ENCODE peak calls at places on chromosomes 11 and 22, in four cellular contexts. X, S, O and Y are unnamed samples.

GRCh38 chr11:114088216-114088615 is 28.7 kb downstream of the ZBTB16 start:
- DNase-seq in X (no peak), S (no peak), O (no peak), Y (no peak)

GRCh38 chr22:30233582-30233981 is 13.0 kb downstream of the LIF start:
- DNase-seq in S (no peak), O (no peak), X (no peak), Y (no peak)

GRCh38 chr22:19336133-19337075 is 44.9 kb upstream of the CLTCL1 start:
- DNase-seq in X (no peak), O (no peak), S (no peak), Y (no peak)

GRCh38 chr11:11081786-11082185 is 223.9 kb upstream of the ZBED5 start:
- DNase-seq in O (no peak), S (no peak), X (no peak), Y (no peak)

GRCh38 chr11:1832181-1832988 is 2.4 kb upstream of the SYT8 start:
- DNase-seq in X (peak), O (peak), S (peak), Y (peak)

GRCh38 chr11:110712643-110713468 is 619 bp upstream of the ARHGAP20 start:
- DNase-seq in S (no peak), O (no peak), X (no peak), Y (no peak)

GRCh38 chr11:109967121-109967520 is 126.1 kb upstream of the ZC3H12C start:
- DNase-seq in O (no peak), X (no peak), S (no peak), Y (no peak)

GRCh38 chr22:49462291-49462690 is 365.4 kb downstream of the BRD1 start:
- DNase-seq in X (no peak), O (no peak), S (no peak), Y (no peak)

GRCh38 chr11:35139883-35140282 is 912 bp downstream of the CD44 start:
- DNase-seq in O (no peak), X (no peak), S (no peak), Y (no peak)

GRCh38 chr22:30490399-30490798 is 15.1 kb downstream of the SEC14L4 start:
- DNase-seq in X (no peak), O (no peak), S (no peak), Y (no peak)

GRCh38 chr11:19735512-19735911 is 22.9 kb downstream of the NAV2 start:
- DNase-seq in X (no peak), O (no peak), S (no peak), Y (no peak)

GRCh38 chr11:117034901-117035300 is 63.3 kb downstream of the SIK3 start:
- DNase-seq in S (no peak), X (no peak), O (no peak), Y (no peak)

GRCh38 chr11:28939381-28939780 is 831.2 kb downstream of the METTL15 start:
- DNase-seq in X (no peak), O (no peak), S (no peak), Y (no peak)

GRCh38 chr11:72821920-72822799 is 7.9 kb downstream of the ATG16L2 start:
- DNase-seq in X (peak), O (peak), S (peak), Y (peak)

GRCh38 chr11:111452146-111452545 is 60.0 kb downstream of the BTG4 start:
- DNase-seq in O (no peak), X (no peak), S (no peak), Y (no peak)

GRCh38 chr11:2810401-2811205 is 75.0 kb downstream of the CDKN1C start:
- DNase-seq in S (no peak), X (no peak), O (no peak), Y (no peak)

GRCh38 chr22:39547587-39547947 is 15.0 kb upstream of the RPS19BP1 start:
- DNase-seq in X (no peak), S (no peak), O (no peak), Y (no peak)

GRCh38 chr22:20964090-20964798 is 2.8 kb upstream of the AIFM3 start:
- DNase-seq in X (no peak), O (no peak), S (no peak), Y (no peak)

GRCh38 chr11:72113170-72113808 is 794 bp upstream of the ANAPC15 start:
- DNase-seq in S (no peak), X (no peak), O (no peak), Y (no peak)

GRCh38 chr11:120819003-120819402 is 204.9 kb upstream of the TBCEL start:
- DNase-seq in S (no peak), X (no peak), O (no peak), Y (no peak)

GRCh38 chr22:44261861-44262595 is 50.7 kb downstream of the SHISAL1 start:
- DNase-seq in X (no peak), S (no peak), O (no peak), Y (no peak)

GRCh38 chr11:95937358-95937757 is 13.5 kb upstream of the MTMR2 start:
- DNase-seq in X (no peak), S (no peak), O (no peak), Y (no peak)

GRCh38 chr11:114061053-114062049 is 1.8 kb downstream of the ZBTB16 start:
- DNase-seq in O (no peak), S (no peak), X (no peak), Y (no peak)

GRCh38 chr22:33842421-33843094 is 77.7 kb downstream of the LARGE1 start:
- DNase-seq in S (no peak), X (no peak), O (no peak), Y (no peak)

GRCh38 chr22:22887621-22888503 is at the start of gene IGLL5:
- DNase-seq in S (no peak), O (no peak), X (no peak), Y (no peak)

GRCh38 chr11:130653838-130654601 is 205.6 kb downstream of the ADAMTS15 start:
- DNase-seq in O (peak), X (no peak), S (peak), Y (no peak)

GRCh38 chr11:59224419-59224928 is 11.7 kb upstream of the MPEG1 start:
- DNase-seq in S (no peak), X (no peak), O (no peak), Y (no peak)

GRCh38 chr11:44036811-44037657 is 10.7 kb upstream of the ACCSL start:
- DNase-seq in S (peak), X (no peak), O (peak), Y (peak)

GRCh38 chr11:131944709-131945108 is 574.3 kb downstream of the NTM start:
- DNase-seq in S (no peak), O (no peak), X (no peak), Y (no peak)

GRCh38 chr11:77142091-77142975 is 14.3 kb downstream of the MYO7A start:
- DNase-seq in X (no peak), O (no peak), S (no peak), Y (no peak)

GRCh38 chr11:122795281-122795680 is 43.0 kb upstream of the CRTAM start:
- DNase-seq in O (no peak), X (no peak), S (no peak), Y (no peak)

GRCh38 chr11:102476812-102477211 is 24.2 kb upstream of the TMEM123 start:
- DNase-seq in O (peak), S (peak), X (peak), Y (no peak)

GRCh38 chr22:49630448-49630946 is 197.2 kb downstream of the BRD1 start:
- DNase-seq in S (no peak), O (no peak), X (no peak), Y (no peak)

DNA sequence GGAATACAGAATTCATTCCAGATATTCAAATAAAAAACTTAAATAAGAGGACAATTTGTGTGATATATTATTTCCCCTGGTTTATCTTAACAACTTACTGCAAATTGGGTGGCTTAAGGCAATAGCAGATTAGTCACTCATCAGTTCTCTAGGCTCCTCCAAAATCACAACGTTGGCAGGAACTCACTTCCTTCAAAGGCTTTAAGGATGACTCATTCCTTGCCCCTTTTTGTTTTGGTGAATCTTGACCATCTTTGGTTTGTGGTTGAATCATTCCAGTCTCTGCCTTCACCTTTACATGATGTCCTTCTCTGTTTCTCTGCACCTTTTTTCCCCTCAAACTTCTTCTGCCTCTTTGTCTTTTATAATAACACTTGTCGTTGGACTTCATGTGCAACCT is 3.4 kb downstream of the OR10AG1 start:
- DNase-seq in X (no peak), O (no peak), S (no peak), Y (no peak)
- TF ChIP-seq CTCF in X (no peak), O (no peak), S (no peak), Y (no peak)

GRCh38 chr22:45427114-45427513 is 13.6 kb downstream of the RIBC2 start:
- DNase-seq in X (no peak), O (no peak), S (no peak), Y (no peak)
- TF ChIP-seq CTCF in X (no peak), O (no peak), S (no peak), Y (no peak)

GRCh38 chr22:42108848-42109247 is 18.3 kb upstream of the NDUFA6 start:
- DNase-seq in S (no peak), O (no peak), X (no peak), Y (no peak)

GRCh38 chr22:42116848-42117424 is 13.7 kb downstream of the CYP2D6 start:
- DNase-seq in S (no peak), X (no peak), O (no peak), Y (no peak)

GRCh38 chr22:42111798-42112197 is 18.8 kb downstream of the CYP2D6 start:
- DNase-seq in X (no peak), O (no peak), S (no peak), Y (no peak)

DNA sequence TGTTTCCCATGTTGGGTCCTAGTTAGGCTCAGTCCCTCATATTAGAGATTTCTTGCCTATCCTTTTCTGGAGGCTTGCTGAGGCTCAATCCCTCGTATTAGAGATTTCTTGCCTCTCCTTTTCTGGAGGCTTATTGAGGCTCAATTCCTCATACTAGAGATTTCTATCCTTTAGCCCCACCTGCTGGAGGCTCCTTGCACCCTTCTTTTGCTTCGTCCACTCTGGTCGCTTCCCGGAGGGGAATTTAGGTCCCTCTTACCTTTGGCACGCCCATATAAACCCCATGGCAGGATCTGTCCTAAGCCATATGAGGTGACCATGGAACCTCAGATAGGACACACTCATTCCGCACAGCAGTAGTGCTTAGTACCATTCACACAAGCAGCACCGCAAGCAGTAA is 15.9 kb downstream of the CYP2D6 start:
- DNase-seq in O (no peak), S (no peak), X (no peak), Y (peak)
- TF ChIP-seq CTCF in O (peak), S (no peak), X (no peak), Y (peak)

GRCh38 chr22:35649636-35650250 is 1.5 kb downstream of the APOL6 start:
- DNase-seq in X (no peak), O (no peak), S (no peak), Y (no peak)
- TF ChIP-seq CTCF in X (no peak), O (no peak), S (no peak), Y (no peak)

GRCh38 chr22:45309422-45310227 is at the start of gene FAM118A:
- DNase-seq in X (peak), O (peak), S (peak), Y (peak)
- TF ChIP-seq CTCF in X (no peak), O (no peak), S (no peak), Y (no peak)

GRCh38 chr11:47418454-47419259 is 7.6 kb downstream of the PSMC3 start:
- DNase-seq in S (no peak), O (no peak), X (no peak), Y (no peak)
- TF ChIP-seq CTCF in S (no peak), O (no peak), X (no peak), Y (no peak)

DNA sequence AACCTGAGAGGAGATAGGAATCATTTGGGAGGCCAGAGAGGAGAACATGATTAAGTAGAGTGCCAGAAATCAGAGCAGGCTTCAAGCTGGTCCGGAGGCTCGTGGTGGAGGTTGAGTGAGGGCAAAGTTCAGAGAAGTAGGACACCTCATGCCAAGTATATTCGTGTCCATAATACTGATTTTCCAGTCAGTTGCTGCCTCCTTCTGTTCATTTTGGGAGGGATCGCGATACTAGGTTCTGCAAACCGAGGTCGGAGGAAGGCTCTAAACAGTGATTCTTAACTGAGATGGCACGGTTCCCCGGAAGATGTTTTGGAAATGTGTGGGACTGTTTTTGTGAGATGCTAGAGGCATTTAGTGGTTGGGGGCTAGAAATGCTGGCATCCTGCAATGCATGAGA is 13.6 kb upstream of the CD3E start:
- DNase-seq in X (peak), S (peak), O (peak), Y (no peak)
- TF ChIP-seq CTCF in X (peak), S (peak), O (peak), Y (peak)

GRCh38 chr22:47626428-47627390 is 864.3 kb downstream of the TBC1D22A start:
- DNase-seq in S (no peak), O (no peak), X (no peak), Y (no peak)
- TF ChIP-seq CTCF in S (no peak), O (peak), X (no peak), Y (no peak)

DNA sequence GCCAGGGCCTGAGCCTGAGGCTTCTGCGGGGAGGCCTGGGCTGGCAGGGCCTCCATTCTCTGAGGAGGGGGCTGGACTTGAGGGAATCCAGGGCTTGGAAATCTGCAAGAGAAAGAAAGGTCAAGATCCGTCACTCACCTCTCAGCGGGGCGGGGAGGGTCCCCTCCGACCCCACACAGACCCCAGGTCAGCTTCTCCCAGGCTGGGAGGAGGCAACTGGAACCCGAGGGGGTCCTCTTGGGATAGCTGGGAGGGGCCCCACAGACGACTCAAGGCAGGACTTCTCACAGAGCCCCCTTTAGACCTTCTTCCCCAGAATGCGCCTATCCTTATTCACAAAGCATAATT is 11.0 kb downstream of the TNKS1BP1 start:
- DNase-seq in X (no peak), O (no peak), S (no peak), Y (no peak)
- TF ChIP-seq CTCF in X (no peak), O (no peak), S (no peak), Y (no peak)